ENCODE peak calls at places on chromosomes 12 and 14, in four cellular contexts. Y is spleen, R is HepG2, B is heart left ventricle. K is an unnamed sample.
A peak's percentile ranks its signal among the peaks of the same experiment; 100 is the strongest.

GRCh38 chr12:103969391-103969790 is 3.7 kb downstream of the TDG start:
- DNase-seq in R (no peak), Y (no peak), B (no peak), K (no peak)

GRCh38 chr14:50303744-50304471 is 8.1 kb downstream of the L2HGDH start:
- DNase-seq in Y (no peak), R (peak; percentile 93), B (no peak), K (no peak)

GRCh38 chr12:101490286-101490920 is 15.3 kb downstream of the SPIC start:
- DNase-seq in B (no peak), Y (no peak), R (peak; percentile 61), K (no peak)

GRCh38 chr12:26239508-26240328 is 44.3 kb downstream of the SSPN start:
- DNase-seq in R (peak; percentile 90), Y (no peak), B (peak; percentile 86), K (no peak)

GRCh38 chr12:96501139-96501741 is 11.9 kb downstream of the CFAP54 start:
- DNase-seq in Y (peak; percentile 82), R (peak; percentile 55), B (peak; percentile 55), K (peak; percentile 16)

GRCh38 chr12:97167598-97167997 is 260.5 kb downstream of the NEDD1 start:
- DNase-seq in R (no peak), Y (no peak), B (no peak), K (no peak)

GRCh38 chr14:67717048-67717447 is 15.4 kb downstream of the RDH12 start:
- DNase-seq in B (no peak), Y (no peak), R (peak; percentile 64), K (no peak)

GRCh38 chr14:88590173-88590572 is 27.3 kb downstream of the ZC3H14 start:
- DNase-seq in Y (no peak), R (no peak), B (no peak), K (no peak)

GRCh38 chr12:12398026-12398859 is 41.4 kb downstream of the BORCS5 start:
- DNase-seq in Y (no peak), R (peak; percentile 89), B (peak; percentile 73), K (no peak)

GRCh38 chr12:93974252-93974651 is 174.1 kb upstream of the PLXNC1 start:
- DNase-seq in Y (no peak), R (no peak), B (no peak), K (no peak)

GRCh38 chr12:93569656-93570551 is 2.6 kb upstream of the SOCS2 start:
- DNase-seq in Y (peak; percentile 92), B (peak; percentile 91), R (peak; percentile 80), K (peak; percentile 16)

GRCh38 chr14:23570806-23571483 is 3.4 kb upstream of the AP1G2 start:
- DNase-seq in R (no peak), B (no peak), Y (no peak), K (no peak)

GRCh38 chr14:96586056-96586455 is 83.9 kb downstream of the PAPOLA start:
- DNase-seq in Y (peak; percentile 37), B (no peak), R (no peak), K (no peak)
- H3K4me3 ChIP-seq in Y (no peak overlapping the region), B (no peak overlapping the region), R (no peak overlapping the region), K (no peak overlapping the region)

GRCh38 chr12:111600296-111600562 is 1.1 kb upstream of the ATXN2 start:
- DNase-seq in Y (no peak), B (no peak), R (peak; percentile 84), K (no peak)

GRCh38 chr12:111599459-111600295 is 562 bp upstream of the ATXN2 start:
- DNase-seq in Y (peak; percentile 95), R (peak; percentile 81), B (peak; percentile 95), K (peak; percentile 43)

GRCh38 chr12:111598637-111599458 is at the start of gene ATXN2:
- DNase-seq in B (peak; percentile 67), R (no peak), Y (peak; percentile 92), K (no peak)

GRCh38 chr12:111597731-111598636 is 1.1 kb downstream of the ATXN2 start:
- DNase-seq in R (no peak), B (peak; percentile 54), Y (peak; percentile 91), K (no peak)

DNA sequence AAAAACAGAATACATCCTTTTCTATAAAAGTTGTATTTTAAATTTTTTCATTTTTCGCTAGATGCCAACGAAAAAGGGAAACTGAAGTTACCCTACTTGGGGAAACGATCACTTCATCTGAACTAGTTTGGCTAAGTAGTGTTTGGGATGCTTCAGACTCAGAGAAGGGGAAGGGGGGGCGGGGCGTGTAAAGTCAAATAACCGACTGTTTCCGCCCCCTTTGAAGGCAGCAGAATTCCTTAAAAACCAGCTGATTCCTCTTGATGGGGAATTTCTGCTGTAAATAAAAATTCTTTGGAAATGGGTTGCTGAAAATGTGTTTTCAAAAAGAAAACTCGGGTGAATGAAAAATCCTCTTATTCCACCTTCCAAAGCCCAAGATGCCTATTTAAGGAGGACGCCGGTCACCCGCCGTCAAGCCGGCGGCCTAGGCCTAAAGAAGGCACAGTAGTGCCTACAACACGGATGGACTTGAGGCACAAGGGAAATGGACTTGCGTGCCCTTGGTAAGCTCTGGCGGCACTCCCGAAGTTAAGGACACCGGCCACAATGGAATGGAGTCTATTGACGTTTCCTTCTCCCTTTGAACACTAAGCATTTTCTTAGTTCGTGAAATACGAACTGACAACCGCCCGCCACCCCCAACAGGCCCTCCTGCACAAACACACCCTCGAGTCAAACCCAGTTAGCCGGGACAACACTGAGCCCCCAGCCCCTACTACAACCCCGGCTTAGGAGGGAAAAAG is 2.0 kb downstream of the ATXN2 start:
- DNase-seq in R (peak; percentile 70), Y (peak; percentile 78), B (peak; percentile 63), K (no peak)
- H3K4me1 ChIP-seq in R (peaks cover 54% of the 10 kb centered on the region), Y (peaks cover 62% of the 10 kb centered on the region), B (peaks cover 43% of the 10 kb centered on the region), K (peaks cover 31% of the 10 kb centered on the region)

DNA sequence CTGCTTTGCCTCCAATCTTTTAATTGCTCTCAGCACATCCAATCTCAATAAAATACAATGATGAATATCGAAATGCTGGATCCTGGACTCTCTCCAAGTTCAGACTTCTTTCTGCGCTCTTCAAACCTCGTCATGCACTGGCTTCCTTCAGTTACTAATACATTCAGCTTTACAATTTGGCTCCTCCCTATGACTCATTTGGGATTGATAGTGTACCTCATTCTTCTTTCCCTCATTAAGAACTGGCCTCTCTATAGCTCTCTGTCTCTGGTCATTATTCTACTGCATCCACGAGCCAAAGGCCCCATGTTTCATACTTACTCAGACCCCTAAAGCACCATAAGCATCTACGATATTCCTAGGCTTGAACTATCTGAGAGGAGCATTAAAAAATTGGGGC is 5.0 kb downstream of the TSPAN8 start:
- DNase-seq in B (no peak), R (no peak), Y (no peak), K (no peak)
- TF ChIP-seq POLR2A in B (no peak), R (no peak), Y (no peak), K (no peak)

DNA sequence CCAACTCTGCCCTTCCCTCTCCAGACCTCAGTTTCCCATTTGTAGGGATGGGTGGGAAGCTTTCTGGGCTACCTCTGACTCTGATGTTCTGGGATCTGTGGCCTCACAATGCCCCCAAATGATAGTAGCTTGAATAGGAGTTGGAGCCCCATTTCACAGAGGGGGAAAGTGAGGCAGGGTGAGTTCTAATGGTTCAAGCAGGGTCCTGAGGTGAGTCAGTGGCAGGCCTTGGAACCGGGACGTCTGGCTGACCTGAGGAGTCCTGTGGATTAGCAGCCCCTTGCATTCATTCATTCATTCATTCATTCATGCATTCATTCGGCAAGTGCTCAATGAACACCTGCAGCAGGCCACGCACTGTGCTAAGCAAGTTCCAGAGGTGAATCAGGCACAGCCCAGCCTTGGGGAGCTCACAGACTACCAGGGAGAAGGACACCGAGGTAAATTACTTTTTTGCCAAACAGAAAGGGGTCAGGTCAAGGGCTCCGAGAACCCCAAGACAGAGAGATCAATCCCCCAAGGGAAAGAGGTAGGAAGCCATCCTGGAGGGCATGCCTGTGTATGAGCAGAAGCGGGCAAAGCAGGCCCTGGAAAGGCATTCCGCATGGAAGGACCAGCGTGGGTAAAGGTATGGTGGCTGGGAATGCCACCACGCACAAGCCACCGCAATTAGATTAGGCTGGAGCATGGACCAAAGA is 818 bp upstream of the TMEM119 start:
- DNase-seq in Y (no peak), B (no peak), R (no peak), K (no peak)
- H3K4me3 ChIP-seq in Y (no peak overlapping the region), B (no peak overlapping the region), R (no peak overlapping the region), K (no peak overlapping the region)

GRCh38 chr12:116210762-116211161 is 66.7 kb downstream of the MED13L start:
- DNase-seq in B (no peak), R (no peak), Y (no peak), K (no peak)
- H3K4me1 ChIP-seq in B (peaks cover 66% of the 10 kb centered on the region), R (no peaks in the 10 kb centered on the region), Y (peaks cover 67% of the 10 kb centered on the region), K (peaks cover 48% of the 10 kb centered on the region)

GRCh38 chr14:52729585-52729924 is 411 bp upstream of the STYX start:
- DNase-seq in B (no peak), R (no peak), Y (no peak), K (no peak)

GRCh38 chr14:52730708-52731111 is 744 bp downstream of the STYX start:
- DNase-seq in R (no peak), Y (no peak), B (no peak), K (no peak)

GRCh38 chr14:52724360-52724644 is 5.7 kb upstream of the STYX start:
- DNase-seq in R (no peak), B (no peak), Y (no peak), K (no peak)

GRCh38 chr14:52733824-52734223 is 3.9 kb downstream of the STYX start:
- DNase-seq in R (no peak), B (no peak), Y (no peak), K (no peak)

GRCh38 chr14:52729925-52730707 is at the start of gene STYX:
- DNase-seq in Y (peak; percentile 100), R (peak; percentile 95), B (peak; percentile 99), K (peak; percentile 96)
- TF ChIP-seq POLR2A in Y (peak; percentile 63), R (peak; percentile 98), B (peak; percentile 94), K (no peak)

DNA sequence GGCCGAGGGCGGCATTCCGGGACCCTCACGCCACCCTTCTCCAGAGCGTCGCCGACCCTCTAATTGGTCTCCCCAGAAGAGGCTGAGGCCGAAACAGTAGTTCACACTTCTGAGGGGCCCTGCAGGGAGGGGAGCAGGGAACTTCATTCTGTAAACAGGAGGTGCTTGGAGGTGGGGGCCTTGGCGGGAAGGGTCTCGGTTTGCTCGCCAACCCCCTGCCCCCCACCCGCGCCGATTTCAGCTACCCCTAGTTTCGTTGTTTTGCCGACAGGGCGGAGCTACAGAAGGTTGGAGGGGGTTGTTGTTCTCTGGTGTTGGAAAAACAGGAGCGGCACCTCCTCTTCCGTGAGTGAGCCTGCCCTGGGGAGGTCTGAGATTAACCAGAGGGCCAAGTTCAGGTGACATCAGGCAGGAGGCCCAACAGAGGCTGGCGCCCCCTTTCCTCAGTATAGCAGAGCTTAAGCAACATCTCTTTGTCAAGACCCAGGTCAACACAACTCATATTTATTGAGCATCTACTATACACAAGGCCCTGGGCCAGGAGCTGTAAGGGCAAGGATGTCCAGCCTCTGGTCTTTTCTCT is 682 bp downstream of the ERBB3 start:
- DNase-seq in R (peak; percentile 96), B (no peak), Y (no peak), K (no peak)
- H3K4me3 ChIP-seq in R (peak overlapping the region; percentile 89), B (peak overlapping the region; percentile 51), Y (peak overlapping the region; percentile 56), K (peak overlapping the region; percentile 82)

GRCh38 chr12:47207829-47208248 is 128.1 kb upstream of the AMIGO2 start:
- DNase-seq in B (no peak), R (no peak), Y (no peak), K (no peak)
- H3K4me1 ChIP-seq in B (no peaks in the 10 kb centered on the region), R (no peaks in the 10 kb centered on the region), Y (peaks cover 65% of the 10 kb centered on the region), K (no peaks in the 10 kb centered on the region)